ENCODE peak calls at places on chromosomes 3 and 15, in ten cellular contexts. A is tibial nerve, E is colonic mucosa, W is tibial artery, Y is A549, Z is cardiac muscle cell, R is right atrium auricular region, T is trophoblast cell, I is endodermal cell, H is fibroblast of lung. P is an unnamed sample.

GRCh38 chr15:42063122-42063848 is 31.1 kb downstream of the PLA2G4D start:
- DNase-seq in R (peak), H (no peak), E (peak), W (no peak), Z (no peak), I (no peak), T (no peak), Y (no peak), A (no peak), P (no peak)

GRCh38 chr3:171458857-171459129 is 1.4 kb downstream of the TNIK start:
- DNase-seq in W (no peak), H (no peak), A (no peak), E (no peak), R (no peak), T (no peak), I (peak), Y (no peak), Z (peak), P (no peak)

GRCh38 chr15:63763476-63764123 is 70.1 kb downstream of the HERC1 start:
- DNase-seq in A (no peak), I (no peak), H (peak), R (no peak), T (no peak), E (no peak), Y (no peak), W (no peak), Z (no peak), P (peak)

GRCh38 chr3:129448187-129448895 is 8.3 kb downstream of the IFT122 start:
- DNase-seq in I (peak), E (no peak), H (no peak), W (no peak), T (no peak), A (no peak), Z (no peak), R (no peak), Y (no peak), P (no peak)

GRCh38 chr3:40961104-40961857 is 238.0 kb upstream of the CTNNB1 start:
- DNase-seq in T (no peak), Y (no peak), A (no peak), H (no peak), I (no peak), Z (no peak), R (no peak), W (no peak), E (no peak), P (no peak)

GRCh38 chr3:72613871-72614270 is 234.4 kb downstream of the SHQ1 start:
- DNase-seq in Y (no peak), T (no peak), H (no peak), I (no peak), A (no peak), W (no peak), E (no peak), Z (no peak), R (no peak), P (no peak)

GRCh38 chr3:53630547-53630946 is 136.1 kb downstream of the CACNA1D start:
- DNase-seq in I (no peak), Z (no peak), Y (peak), T (peak), W (no peak), A (no peak), R (no peak), H (no peak), E (no peak), P (no peak)

GRCh38 chr3:196519738-196520122 is 4.6 kb upstream of the SMCO1 start:
- DNase-seq in R (no peak), H (no peak), T (no peak), E (no peak), Y (no peak), W (no peak), Z (no peak), I (peak), A (no peak), P (no peak)

GRCh38 chr3:27758083-27758482 is 36.0 kb upstream of the EOMES start:
- DNase-seq in A (peak), I (no peak), Y (peak), W (peak), R (no peak), Z (no peak), T (peak), H (peak), E (no peak), P (peak)

GRCh38 chr15:61654918-61655317 is 405.3 kb downstream of the VPS13C start:
- DNase-seq in Z (no peak), A (no peak), T (no peak), R (peak), H (no peak), I (no peak), E (no peak), W (peak), Y (no peak), P (no peak)

GRCh38 chr3:62318752-62319569 is 54.4 kb downstream of the FEZF2 start:
- DNase-seq in H (peak), E (peak), A (peak), R (peak), I (peak), Z (peak), T (peak), Y (peak), W (peak), P (peak)

GRCh38 chr3:196219194-196219969 is 3.0 kb downstream of the SLC51A start:
- DNase-seq in Y (no peak), I (peak), T (peak), R (peak), Z (no peak), W (peak), A (peak), E (peak), H (peak), P (peak)

DNA sequence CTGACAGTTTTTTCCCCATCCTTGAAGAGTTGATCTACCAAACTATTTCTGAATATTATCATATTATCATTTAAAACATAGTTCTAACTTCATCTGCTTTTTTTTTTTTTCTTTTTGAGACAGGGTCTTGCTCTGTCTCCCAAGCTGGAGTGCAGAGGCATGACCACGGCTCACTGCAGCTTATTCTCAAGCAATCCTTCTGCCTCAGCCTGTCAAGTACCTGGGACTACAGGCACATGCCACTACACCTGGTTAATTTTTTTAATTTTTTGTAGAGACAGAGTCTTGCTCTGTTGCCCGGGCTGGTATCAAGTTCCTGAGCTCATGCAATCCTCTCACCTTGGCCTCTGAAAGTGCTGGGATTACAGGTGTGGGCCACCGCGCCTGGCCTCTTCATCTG is 1.3 kb downstream of the EIF2AK4 start:
- DNase-seq in Y (no peak), H (no peak), I (no peak), E (no peak), Z (no peak), A (no peak), R (no peak), W (no peak), T (no peak), P (no peak)
- H3K27ac ChIP-seq in Y (peak), H (no peak), I (no peak), E (no peak), Z (no peak), A (no peak), R (no peak), W (no peak), T (no peak), P (no peak)

GRCh38 chr15:74889390-74889881 is 406 bp upstream of the MPI start:
- DNase-seq in T (no peak), W (peak), Z (peak), Y (no peak), H (peak), R (peak), I (peak), E (no peak), A (no peak), P (no peak)
- H3K27ac ChIP-seq in T (peak), W (peak), Z (no peak), Y (peak), H (peak), R (peak), I (no peak), E (peak), A (peak), P (no peak)

DNA sequence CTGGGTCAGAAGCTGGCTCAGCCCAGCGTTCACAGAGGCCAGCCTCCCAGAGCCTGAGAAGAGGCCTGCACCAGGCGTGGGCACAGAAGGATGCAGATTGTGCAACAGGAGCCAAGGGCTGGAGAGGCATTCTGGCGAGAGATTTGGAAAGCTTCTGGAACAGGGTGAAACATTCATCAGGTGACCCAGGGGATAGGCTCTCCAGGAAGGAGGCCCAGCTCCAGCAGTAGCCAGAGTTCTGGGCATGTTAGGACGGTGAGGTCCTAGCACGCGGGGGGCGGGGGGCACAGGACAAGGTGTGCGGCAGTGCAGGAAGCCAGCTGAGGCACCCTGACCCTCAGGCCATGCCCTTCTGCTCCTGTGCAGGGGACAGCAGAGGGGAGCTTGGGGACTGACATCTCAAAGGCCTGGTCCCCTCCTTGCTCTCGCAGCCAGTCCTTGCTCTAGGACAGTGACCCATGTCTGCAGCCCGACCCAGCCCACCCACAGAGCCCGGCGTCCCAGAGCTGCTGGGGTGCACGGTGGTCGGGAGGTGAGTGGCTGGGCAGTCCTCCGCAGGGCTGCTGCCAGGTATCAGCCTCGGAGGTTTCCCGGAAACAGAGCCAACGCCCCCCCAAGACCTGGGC is 111.7 kb upstream of the KLF13 start:
- DNase-seq in T (no peak), W (peak), A (peak), R (peak), Y (peak), E (peak), I (no peak), Z (no peak), H (no peak), P (no peak)
- H3K27ac ChIP-seq in T (no peak), W (peak), A (peak), R (peak), Y (peak), E (peak), I (no peak), Z (no peak), H (no peak), P (no peak)

GRCh38 chr15:74781673-74782595 is at the start of gene CSK:
- DNase-seq in H (peak), A (no peak), Z (peak), T (peak), I (peak), E (peak), Y (peak), R (no peak), W (peak), P (peak)
- H3K27ac ChIP-seq in H (peak), A (peak), Z (peak), T (peak), I (peak), E (peak), Y (peak), R (peak), W (peak), P (peak)

P was measured in SJSA1.